ENCODE peak calls at places on chromosomes 13 and 19, in four cellular contexts. G is transverse colon, F is IMR-90, L is heart left ventricle. V is an unnamed sample. For H3K4me1, the result is how much of the 10 kb centered on the place peaks cover.

GRCh38 chr13:66087149-66087780 is 1142.9 kb downstream of the PCDH9 start:
- DNase-seq in G (no peak), F (peak), L (no peak), V (no peak)

GRCh38 chr13:32285633-32285965 is 29.6 kb downstream of the ZAR1L start:
- DNase-seq in G (no peak), F (no peak), L (no peak), V (no peak)

GRCh38 chr13:102195566-102196462 is 206.0 kb downstream of the FGF14 start:
- DNase-seq in G (no peak), F (peak), L (no peak), V (no peak)

GRCh38 chr13:112131081-112131739 is 64.3 kb downstream of the SOX1 start:
- DNase-seq in G (no peak), F (no peak), L (no peak), V (peak)

GRCh38 chr19:45967246-45967645 is 6.4 kb downstream of the NOVA2 start:
- DNase-seq in G (no peak), F (no peak), L (no peak), V (no peak)

GRCh38 chr19:38740932-38741331 is 3.3 kb downstream of the CAPN12 start:
- DNase-seq in G (no peak), F (no peak), L (no peak), V (no peak)

GRCh38 chr13:61600360-61601033 is 184.8 kb upstream of the PCDH20 start:
- DNase-seq in G (no peak), F (no peak), L (no peak), V (no peak)

GRCh38 chr13:48078251-48078656 is 16.6 kb downstream of the MED4 start:
- DNase-seq in G (peak), F (no peak), L (no peak), V (no peak)

GRCh38 chr19:42092350-42092749 is 16.4 kb downstream of the ZNF574 start:
- DNase-seq in G (peak), F (no peak), L (no peak), V (peak)

GRCh38 chr19:42081584-42082258 is 5.8 kb downstream of the ZNF574 start:
- DNase-seq in G (no peak), F (peak), L (no peak), V (no peak)

GRCh38 chr13:97976551-97977375 is 23.3 kb downstream of the IPO5 start:
- DNase-seq in G (peak), F (no peak), L (no peak), V (peak)

GRCh38 chr19:18062043-18062442 is 24.7 kb downstream of the IL12RB1 start:
- DNase-seq in G (no peak), F (no peak), L (no peak), V (no peak)

GRCh38 chr19:12806242-12807131 is at the start of gene RNASEH2A:
- DNase-seq in G (peak), F (peak), L (peak), V (peak)

GRCh38 chr13:57629821-57630235 is 1.7 kb upstream of the PCDH17 start:
- DNase-seq in G (peak), F (peak), L (peak), V (peak)

GRCh38 chr19:46697142-46697960 is 19.6 kb downstream of the PRKD2 start:
- DNase-seq in G (peak), F (peak), L (peak), V (peak)

GRCh38 chr13:43307921-43308433 is 284.6 kb downstream of the DNAJC15 start:
- DNase-seq in G (peak), F (peak), L (peak), V (no peak)

GRCh38 chr19:50716178-50717025 is 3.2 kb downstream of the SHANK1 start:
- DNase-seq in G (no peak), F (no peak), L (no peak), V (no peak)

GRCh38 chr13:33213024-33213795 is 72.3 kb downstream of the STARD13 start:
- DNase-seq in G (no peak), F (no peak), L (no peak), V (no peak)

GRCh38 chr19:51760811-51761356 is at the start of gene FPR2:
- DNase-seq in G (no peak), F (no peak), L (no peak), V (no peak)

GRCh38 chr13:94119360-94119936 is 360.0 kb downstream of the DCT start:
- DNase-seq in G (peak), F (no peak), L (no peak), V (peak)

GRCh38 chr19:38519168-38519567 is 85.7 kb downstream of the RYR1 start:
- DNase-seq in G (no peak), F (no peak), L (no peak), V (no peak)

GRCh38 chr13:105147481-105147880 is 1388.0 kb downstream of the EFNB2 start:
- DNase-seq in G (no peak), F (no peak), L (no peak), V (no peak)

GRCh38 chr13:44231786-44232516 is 141.7 kb upstream of the SERP2 start:
- DNase-seq in G (peak), F (peak), L (no peak), V (no peak)

GRCh38 chr13:70769771-70770326 is 661.6 kb upstream of the KLHL1 start:
- DNase-seq in G (no peak), F (no peak), L (no peak), V (no peak)

GRCh38 chr19:43330726-43331434 is 22.6 kb upstream of the CD177 start:
- DNase-seq in G (no peak), F (no peak), L (no peak), V (no peak)

GRCh38 chr19:40598121-40598917 is 2.9 kb upstream of the LTBP4 start:
- DNase-seq in G (peak), F (peak), L (peak), V (peak)

GRCh38 chr19:3509566-3509989 is 3.5 kb downstream of the FZR1 start:
- DNase-seq in G (no peak), F (peak), L (no peak), V (no peak)
- TF ChIP-seq POLR2A in G (no peak), F (no peak), L (no peak), V (no peak)

GRCh38 chr13:99501135-99501951 is at the start of gene TM9SF2:
- DNase-seq in G (peak), F (peak), L (peak), V (peak)
- H3K4me1 ChIP-seq in G (half or more), F (under half), L (under half), V (under half)

DNA sequence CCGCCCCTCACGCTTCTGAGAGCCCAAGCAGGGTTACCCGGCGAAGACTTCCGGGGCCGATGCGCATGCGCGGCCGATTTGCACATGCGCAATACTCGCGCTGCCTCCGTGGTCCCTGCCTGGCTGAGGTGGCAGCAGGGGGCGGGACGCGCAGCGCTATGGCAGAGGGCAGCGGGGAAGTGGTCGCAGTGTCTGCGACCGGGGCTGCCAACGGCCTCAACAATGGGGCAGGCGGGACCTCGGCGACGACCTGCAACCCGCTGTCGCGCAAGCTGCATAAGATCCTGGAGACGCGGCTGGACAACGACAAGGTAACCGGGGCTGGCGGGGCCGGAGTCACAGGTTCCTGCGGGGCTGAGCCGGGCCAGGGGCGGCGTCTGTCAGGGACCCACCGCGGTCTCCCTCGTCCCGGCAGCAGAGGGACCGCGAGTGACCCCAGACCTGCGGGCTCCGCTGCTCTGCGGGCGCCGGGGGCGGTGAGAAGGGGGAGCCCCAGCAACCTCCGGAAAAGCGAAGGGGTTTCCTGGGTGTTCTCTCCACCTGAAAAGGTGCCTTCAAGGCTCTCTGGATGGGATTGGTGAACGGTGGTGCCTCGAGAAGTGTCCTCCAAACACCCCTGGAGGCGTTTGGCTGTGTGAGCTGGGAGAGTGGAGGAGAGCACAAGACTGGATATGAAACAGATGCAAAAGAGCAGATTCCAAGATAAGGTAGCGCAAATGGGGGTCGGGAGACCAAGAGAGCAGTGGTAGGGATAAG is at the start of gene COG6:
- DNase-seq in G (peak), F (peak), L (peak), V (peak)
- TF ChIP-seq POLR2A in G (peak), F (peak), L (peak), V (no peak)

GRCh38 chr13:99044764-99045163 is 66.9 kb upstream of the DOCK9 start:
- DNase-seq in G (no peak), F (no peak), L (no peak), V (no peak)
- H3K4me1 ChIP-seq in G (under half), F (under half), L (under half), V (under half)

GRCh38 chr19:35648017-35648961 is at the start of gene COX6B1:
- DNase-seq in G (peak), F (peak), L (peak), V (peak)
- TF ChIP-seq POLR2A in G (peak), F (peak), L (peak), V (no peak)

DNA sequence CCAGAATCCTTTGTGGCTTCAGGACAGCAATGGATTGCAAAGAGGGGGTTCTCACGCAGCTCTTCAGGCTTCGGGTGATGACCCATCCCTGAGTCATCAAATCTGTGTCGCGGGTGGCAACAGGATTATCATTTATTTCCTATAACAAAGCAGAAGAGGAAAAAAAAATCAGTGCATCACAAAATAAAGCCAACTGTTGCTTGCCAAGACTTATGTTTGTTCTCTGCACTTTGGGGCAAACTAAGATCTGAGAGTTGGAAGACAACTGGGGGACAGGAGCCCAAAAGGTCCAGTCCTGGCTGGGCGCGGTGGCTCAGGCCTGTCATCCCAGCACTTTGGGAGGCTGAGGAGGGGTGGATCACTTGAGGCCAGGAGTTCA is 6.4 kb downstream of the GNA15 start:
- DNase-seq in G (no peak), F (peak), L (no peak), V (no peak)
- H3K4me1 ChIP-seq in G (under half), F (under half), L (under half), V (half or more)